ENCODE peak calls at places on chromosome 17, in eight cellular contexts. H, S, Q, K, R, U, O and M are unnamed samples.

GRCh38 chr17:28584434-28584833 is 7.7 kb upstream of the ALDOC start:
- DNase-seq in Q (no peak), H (no peak), S (no peak), U (no peak), O (no peak), R (no peak), K (no peak), M (no peak)

GRCh38 chr17:2373179-2373578 is 27.7 kb downstream of the MNT start:
- DNase-seq in R (no peak), U (no peak), H (no peak), K (no peak), O (no peak), S (no peak), Q (no peak), M (no peak)

GRCh38 chr17:60036796-60037677 is 41.7 kb downstream of the HEATR6 start:
- DNase-seq in K (peak), S (peak), O (peak), H (peak), Q (peak), U (peak), R (peak), M (peak)

GRCh38 chr17:21127508-21128077 is 829 bp downstream of the DHRS7B start:
- DNase-seq in K (no peak), U (no peak), S (no peak), R (peak), Q (no peak), O (no peak), H (no peak), M (no peak)

GRCh38 chr17:15261818-15262290 is 3.3 kb downstream of the PMP22 start:
- DNase-seq in R (no peak), Q (no peak), K (no peak), S (no peak), O (no peak), U (no peak), H (no peak), M (no peak)

GRCh38 chr17:67585077-67585602 is 132.6 kb upstream of the NOL11 start:
- DNase-seq in S (no peak), O (no peak), R (peak), H (no peak), U (no peak), K (no peak), Q (no peak), M (no peak)

GRCh38 chr17:33322063-33322462 is 29.0 kb upstream of the ASIC2 start:
- DNase-seq in Q (no peak), S (no peak), R (no peak), K (no peak), H (no peak), O (no peak), U (no peak), M (peak)

GRCh38 chr17:17511971-17512858 is 16.0 kb upstream of the RASD1 start:
- DNase-seq in O (peak), R (peak), U (no peak), Q (peak), H (no peak), K (no peak), S (peak), M (peak)

GRCh38 chr17:35918665-35919064 is 11.9 kb downstream of the RDM1 start:
- DNase-seq in Q (no peak), S (no peak), K (no peak), H (no peak), O (no peak), U (no peak), R (no peak), M (no peak)

GRCh38 chr17:33106525-33107162 is 115.0 kb downstream of the SPACA3 start:
- DNase-seq in S (no peak), K (no peak), Q (no peak), H (no peak), R (no peak), U (no peak), O (no peak), M (no peak)

GRCh38 chr17:66633322-66633965 is 201.5 kb upstream of the CACNG5 start:
- DNase-seq in O (no peak), S (no peak), H (no peak), U (no peak), Q (peak), K (peak), R (peak), M (no peak)

GRCh38 chr17:11816409-11816808 is 180.9 kb downstream of the ZNF18 start:
- DNase-seq in R (no peak), H (no peak), Q (no peak), S (no peak), O (no peak), U (no peak), K (no peak), M (no peak)

GRCh38 chr17:58960068-58960467 is 146.6 kb downstream of the TRIM37 start:
- DNase-seq in K (peak), R (peak), H (no peak), S (no peak), U (peak), O (no peak), Q (no peak), M (no peak)

GRCh38 chr17:17985555-17985954 is 12.9 kb downstream of the DRC3 start:
- DNase-seq in Q (no peak), S (no peak), K (peak), H (no peak), O (no peak), R (no peak), U (no peak), M (no peak)

GRCh38 chr17:47636273-47637030 is 13.3 kb upstream of the KPNB1 start:
- DNase-seq in K (no peak), O (no peak), U (no peak), H (no peak), S (no peak), R (no peak), Q (no peak), M (no peak)

GRCh38 chr17:71438631-71439146 is 682.1 kb upstream of the SOX9 start:
- DNase-seq in R (peak), S (no peak), Q (no peak), U (peak), K (peak), H (no peak), O (no peak), M (no peak)

GRCh38 chr17:15502315-15503112 is 35.1 kb upstream of the CDRT4 start:
- DNase-seq in R (peak), O (peak), H (no peak), U (peak), Q (peak), K (peak), S (peak), M (peak)

GRCh38 chr17:55576237-55576998 is 65.2 kb upstream of the SMIM36 start:
- DNase-seq in K (no peak), S (peak), Q (no peak), O (no peak), H (no peak), U (peak), R (peak), M (no peak)

GRCh38 chr17:60079401-60079861 is 710 bp upstream of the HEATR6 start:
- DNase-seq in K (peak), U (no peak), R (no peak), S (no peak), Q (no peak), H (no peak), O (no peak), M (no peak)

GRCh38 chr17:47204722-47205418 is 4.3 kb upstream of the MYL4 start:
- DNase-seq in U (peak), R (peak), K (no peak), Q (no peak), S (no peak), H (no peak), O (no peak), M (no peak)

GRCh38 chr17:79231766-79232287 is 157.2 kb downstream of the ENGASE start:
- DNase-seq in Q (no peak), O (no peak), H (no peak), U (no peak), S (no peak), R (no peak), K (no peak), M (no peak)

GRCh38 chr17:35539659-35540026 is 2.2 kb upstream of the SLFN12L start:
- DNase-seq in S (no peak), O (no peak), U (no peak), K (no peak), R (no peak), H (no peak), Q (no peak), M (no peak)

GRCh38 chr17:81419333-81419885 is 24.2 kb downstream of the BAHCC1 start:
- DNase-seq in S (peak), Q (no peak), R (peak), K (peak), U (peak), H (peak), O (peak), M (no peak)

GRCh38 chr17:16464001-16464640 is 27.9 kb downstream of the LRRC75A start:
- DNase-seq in O (no peak), R (no peak), Q (no peak), H (no peak), S (no peak), U (no peak), K (no peak), M (no peak)

GRCh38 chr17:830381-830780 is 48.2 kb downstream of the MRM3 start:
- DNase-seq in Q (no peak), R (no peak), H (no peak), O (no peak), S (no peak), U (no peak), K (no peak), M (no peak)

GRCh38 chr17:71237903-71238538 is 882.8 kb upstream of the SOX9 start:
- DNase-seq in R (peak), H (no peak), K (no peak), O (no peak), Q (no peak), U (no peak), S (no peak), M (no peak)

GRCh38 chr17:49053171-49053829 is 56.1 kb downstream of the IGF2BP1 start:
- DNase-seq in K (no peak), S (no peak), R (no peak), Q (no peak), O (no peak), U (no peak), H (no peak), M (no peak)
- H3K27ac ChIP-seq in K (peak), S (no peak), R (no peak), Q (no peak), O (no peak), U (no peak), H (peak), M (no peak)

GRCh38 chr17:78019976-78020716 is 61.6 kb downstream of the TNRC6C start:
- DNase-seq in S (no peak), O (no peak), U (no peak), Q (no peak), K (no peak), H (no peak), R (no peak), M (no peak)

GRCh38 chr17:78020717-78021108 is 62.2 kb downstream of the TNRC6C start:
- DNase-seq in U (no peak), Q (no peak), O (no peak), S (no peak), R (no peak), H (no peak), K (no peak), M (no peak)

GRCh38 chr17:78016852-78017251 is 58.3 kb downstream of the TNRC6C start:
- DNase-seq in H (no peak), K (no peak), U (no peak), S (no peak), Q (no peak), R (no peak), O (no peak), M (no peak)

GRCh38 chr17:78022425-78022824 is 63.9 kb downstream of the TNRC6C start:
- DNase-seq in Q (no peak), O (no peak), S (no peak), R (peak), K (no peak), H (no peak), U (no peak), M (no peak)

GRCh38 chr17:78019367-78019975 is 61.0 kb downstream of the TNRC6C start:
- DNase-seq in Q (no peak), R (peak), H (no peak), U (no peak), S (no peak), K (no peak), O (no peak), M (no peak)
- H3K27ac ChIP-seq in Q (no peak), R (no peak), H (no peak), U (no peak), S (no peak), K (no peak), O (peak), M (no peak)

GRCh38 chr17:64091116-64091515 is 38.8 kb downstream of the ERN1 start:
- DNase-seq in R (peak), Q (no peak), H (no peak), K (no peak), U (no peak), O (no peak), S (no peak), M (no peak)
- H3K27ac ChIP-seq in R (no peak), Q (no peak), H (no peak), K (no peak), U (peak), O (no peak), S (no peak), M (no peak)

DNA sequence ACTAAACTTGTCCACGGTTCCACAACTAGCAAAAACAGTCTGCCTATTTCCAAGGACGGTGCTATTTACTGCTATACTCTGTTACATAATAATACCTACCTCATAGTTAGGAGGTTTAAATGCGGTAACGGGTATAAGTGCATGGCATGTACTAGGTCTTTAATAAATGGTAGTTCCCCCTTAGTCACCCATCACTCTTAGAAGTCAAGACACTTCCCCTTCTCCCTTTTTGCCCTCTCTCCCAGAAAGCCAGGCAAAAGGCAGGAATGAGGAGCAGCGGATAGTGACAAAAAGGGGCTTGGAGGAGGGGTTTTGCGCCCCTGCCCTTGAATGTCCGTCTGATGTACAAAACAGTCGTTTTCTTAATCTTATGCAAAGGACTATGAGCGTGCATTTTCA is 1.1 kb upstream of the LSM12 start:
- DNase-seq in O (no peak), S (no peak), R (no peak), U (no peak), Q (no peak), K (no peak), H (no peak), M (no peak)
- H3K27ac ChIP-seq in O (no peak), S (peak), R (no peak), U (peak), Q (peak), K (peak), H (peak), M (no peak)

GRCh38 chr17:74453665-74454196 is 12.7 kb upstream of the CD300A start:
- DNase-seq in U (peak), H (no peak), S (no peak), R (no peak), Q (no peak), O (no peak), K (peak), M (peak)

GRCh38 chr17:74454197-74455024 is 12.0 kb upstream of the CD300A start:
- DNase-seq in H (no peak), O (peak), S (peak), U (peak), Q (no peak), R (peak), K (no peak), M (peak)

GRCh38 chr17:74452841-74453661 is 13.4 kb upstream of the CD300A start:
- DNase-seq in H (no peak), S (no peak), U (no peak), K (no peak), Q (no peak), R (no peak), O (no peak), M (no peak)

GRCh38 chr17:74457146-74457819 is 9.2 kb upstream of the CD300A start:
- DNase-seq in R (peak), U (peak), S (peak), Q (no peak), O (peak), K (peak), H (no peak), M (peak)

DNA sequence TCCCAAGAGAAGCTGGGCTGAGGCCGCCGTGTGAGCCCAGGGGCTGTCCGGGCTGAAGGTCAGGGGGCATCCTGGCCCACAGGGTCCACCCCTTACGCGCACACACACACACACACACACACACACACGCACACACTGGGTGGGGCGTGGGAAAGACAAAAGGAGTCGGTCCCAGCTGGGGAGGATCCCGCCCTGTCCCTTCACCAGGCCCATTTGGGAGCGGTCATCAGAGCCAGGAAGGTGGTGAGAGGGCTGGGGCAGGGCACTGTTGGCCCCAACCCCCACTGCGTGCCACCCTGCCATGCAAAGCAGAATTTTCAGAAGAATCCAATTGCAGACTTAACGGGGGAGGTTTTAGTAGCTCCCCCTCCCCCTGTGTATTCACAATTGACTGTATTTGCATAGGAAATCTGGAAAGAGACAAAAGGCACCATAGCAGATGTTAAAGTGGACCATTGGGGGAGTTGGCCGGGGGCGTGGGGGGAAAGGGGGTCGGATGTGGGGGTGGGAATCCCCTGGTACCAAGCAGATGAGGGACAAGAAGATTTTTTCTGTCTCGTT is 11.3 kb upstream of the CD300A start:
- DNase-seq in S (no peak), Q (no peak), R (no peak), K (no peak), O (no peak), U (no peak), H (no peak), M (no peak)
- H3K27ac ChIP-seq in S (peak), Q (no peak), R (no peak), K (no peak), O (peak), U (peak), H (peak), M (peak)

GRCh38 chr17:52546990-52547389 is 388.5 kb upstream of the CA10 start:
- DNase-seq in U (no peak), K (no peak), H (no peak), O (no peak), R (no peak), Q (no peak), S (no peak), M (no peak)
- H3K27ac ChIP-seq in U (no peak), K (no peak), H (no peak), O (no peak), R (no peak), Q (no peak), S (no peak), M (no peak)

DNA sequence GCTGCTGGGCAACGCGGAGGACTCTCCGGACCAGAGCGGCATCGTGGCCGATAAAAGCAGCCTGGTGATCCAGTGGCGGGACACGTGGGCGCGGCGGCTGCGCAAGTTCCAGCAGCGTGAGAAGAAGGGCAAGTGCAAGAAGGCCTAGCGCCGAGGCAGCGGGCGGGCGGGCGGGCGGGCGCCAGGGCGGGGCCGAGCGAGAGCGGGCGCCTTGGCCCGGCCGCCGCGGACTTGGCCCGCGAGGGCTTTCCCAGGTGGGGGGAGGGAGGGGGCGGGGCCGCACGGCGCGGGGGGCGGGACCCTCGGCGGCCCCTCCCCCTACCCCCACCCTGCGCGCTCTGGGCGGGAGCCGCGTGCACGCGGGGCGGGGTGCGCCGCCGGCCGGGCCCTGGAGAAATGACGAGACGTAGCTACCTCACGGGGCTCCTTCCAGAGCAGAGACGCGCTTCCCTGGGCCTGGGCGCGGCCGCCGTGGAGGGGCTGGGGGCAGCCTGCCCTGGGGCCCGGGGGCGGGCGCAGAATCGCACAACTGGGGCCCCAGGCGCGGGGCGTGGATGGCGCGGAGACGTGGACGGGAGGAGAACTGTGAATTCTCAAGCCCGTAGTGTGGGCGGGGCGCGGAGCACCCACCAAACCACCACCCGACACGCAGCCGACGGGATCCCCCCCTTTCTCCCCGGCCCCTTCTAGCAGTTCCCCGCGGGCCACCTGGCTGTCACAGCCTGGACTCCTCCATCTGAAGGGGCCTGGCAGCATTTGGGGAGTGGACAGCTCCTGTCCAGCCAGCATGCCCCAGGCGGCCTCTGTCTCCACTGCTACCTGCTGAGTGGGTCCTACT is 218.7 kb downstream of the NTN1 start:
- DNase-seq in R (peak), O (peak), Q (peak), K (peak), U (peak), H (no peak), S (peak), M (peak)
- H3K27ac ChIP-seq in R (peak), O (peak), Q (no peak), K (peak), U (peak), H (peak), S (peak), M (peak)

DNA sequence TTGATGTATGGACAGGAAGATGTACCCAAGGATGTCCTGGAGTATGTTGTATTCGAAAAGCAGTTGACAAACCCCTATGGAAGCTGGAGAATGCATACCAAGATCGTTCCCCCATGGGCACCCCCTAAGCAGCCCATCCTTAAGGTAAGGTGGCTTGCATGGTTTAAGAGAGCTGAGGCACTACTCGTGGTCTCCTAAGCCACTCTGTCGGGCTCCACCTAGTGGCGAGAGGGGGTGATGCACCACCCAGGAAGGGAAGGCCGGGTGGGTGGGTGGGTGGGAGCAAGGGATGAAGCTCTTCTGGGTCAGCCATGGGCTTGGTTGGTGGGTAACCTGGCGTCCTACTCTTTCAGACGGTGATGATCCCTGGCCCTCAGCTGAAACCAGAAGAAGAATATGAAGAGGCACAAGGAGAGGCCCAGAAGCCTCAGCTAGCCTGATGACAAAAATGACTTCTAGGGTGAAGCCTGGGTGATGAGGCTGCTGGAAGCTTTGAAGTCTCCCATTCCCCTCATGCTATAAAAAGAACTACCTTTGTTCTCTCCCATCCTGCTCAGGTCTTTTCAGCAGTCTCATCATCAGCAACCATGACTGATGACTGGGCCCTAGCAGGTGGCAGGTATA is 21.5 kb downstream of the GPR179 start:
- DNase-seq in R (peak), H (peak), U (peak), O (peak), K (peak), S (peak), Q (peak), M (peak)
- H3K27ac ChIP-seq in R (no peak), H (no peak), U (no peak), O (no peak), K (no peak), S (no peak), Q (no peak), M (no peak)

GRCh38 chr17:3590768-3591167 is 18.4 kb downstream of the TRPV1 start:
- DNase-seq in U (no peak), Q (no peak), H (no peak), S (no peak), K (peak), O (no peak), R (no peak), M (no peak)
- H3K27ac ChIP-seq in U (no peak), Q (no peak), H (no peak), S (no peak), K (peak), O (no peak), R (no peak), M (no peak)

GRCh38 chr17:82882715-82883446 is 43.1 kb upstream of the ZNF750 start:
- DNase-seq in Q (no peak), H (no peak), O (no peak), S (peak), R (no peak), K (no peak), U (peak), M (no peak)
- H3K27ac ChIP-seq in Q (no peak), H (no peak), O (no peak), S (peak), R (no peak), K (no peak), U (peak), M (no peak)